ENCODE peak calls at places on chromosome 2, in eight cellular contexts. W is CD8-positive, alpha-beta T cell; A is NT2/D1; Q is dorsolateral prefrontal cortex; V is neuronal stem cell; R is lower lobe of right lung; C is OCI-LY7; M is prostate gland. X is an unnamed sample.

GRCh38 chr2:158755738-158756137 is 39.4 kb upstream of the DAPL1 start:
- DNase-seq in C (no peak), R (no peak), M (no peak), A (no peak), Q (no peak), W (no peak), V (no peak), X (no peak)

GRCh38 chr2:161044937-161045336 is 115.3 kb upstream of the TANK start:
- DNase-seq in W (no peak), R (no peak), M (no peak), Q (no peak), C (no peak), V (no peak), A (no peak), X (no peak)

GRCh38 chr2:10897956-10898355 is 13.8 kb upstream of the KCNF1 start:
- DNase-seq in V (no peak), M (no peak), C (no peak), R (no peak), A (no peak), W (no peak), Q (no peak), X (no peak)

GRCh38 chr2:214543386-214543955 is 132.6 kb downstream of the VWC2L start:
- DNase-seq in W (no peak), Q (no peak), R (no peak), M (no peak), V (no peak), A (no peak), C (no peak), X (no peak)

GRCh38 chr2:52083214-52083613 is 1051.3 kb upstream of the NRXN1 start:
- DNase-seq in Q (no peak), A (no peak), V (no peak), C (no peak), W (no peak), R (no peak), M (no peak), X (no peak)

GRCh38 chr2:129849559-129850160 is 129.8 kb upstream of the RAB6C start:
- DNase-seq in R (no peak), A (peak), C (peak), W (no peak), M (no peak), V (peak), Q (no peak), X (peak)

GRCh38 chr2:42958036-42958370 is 165.6 kb upstream of the HAAO start:
- DNase-seq in W (no peak), C (no peak), R (no peak), V (no peak), Q (no peak), M (no peak), A (no peak), X (no peak)

GRCh38 chr2:182088681-182089333 is 103.2 kb downstream of the PPP1R1C start:
- DNase-seq in W (no peak), V (no peak), M (no peak), A (no peak), R (no peak), Q (no peak), C (no peak), X (no peak)

GRCh38 chr2:102768892-102769291 is 7.1 kb downstream of the TMEM182 start:
- DNase-seq in A (no peak), V (no peak), W (no peak), R (no peak), M (no peak), Q (no peak), C (no peak), X (no peak)

GRCh38 chr2:16763493-16763899 is 97.9 kb upstream of the CYRIA start:
- DNase-seq in W (no peak), M (no peak), A (no peak), R (no peak), Q (no peak), V (no peak), C (no peak), X (no peak)

GRCh38 chr2:65666156-65666725 is 233.8 kb upstream of the SPRED2 start:
- DNase-seq in M (no peak), A (no peak), C (no peak), W (no peak), Q (no peak), V (no peak), R (no peak), X (no peak)

GRCh38 chr2:201538025-201538424 is 86.5 kb downstream of the STRADB start:
- DNase-seq in W (no peak), A (no peak), R (no peak), C (no peak), V (no peak), Q (no peak), M (no peak), X (no peak)

GRCh38 chr2:202721621-202722020 is 86.9 kb downstream of the FAM117B start:
- DNase-seq in C (no peak), V (no peak), M (no peak), R (no peak), W (no peak), Q (no peak), A (peak), X (no peak)

GRCh38 chr2:44707945-44708645 is 233.4 kb upstream of the SIX3 start:
- DNase-seq in M (no peak), W (no peak), C (peak), V (no peak), R (no peak), A (no peak), Q (no peak), X (peak)

GRCh38 chr2:168456526-168457176 is 579 bp downstream of the CERS6 start:
- DNase-seq in A (no peak), V (peak), Q (peak), R (peak), M (peak), C (no peak), W (peak), X (peak)

GRCh38 chr2:138956116-138956515 is 175.9 kb upstream of the NXPH2 start:
- DNase-seq in V (no peak), R (no peak), M (no peak), A (no peak), C (no peak), W (no peak), Q (no peak), X (no peak)

GRCh38 chr2:100741880-100742814 is 77.8 kb upstream of the NPAS2 start:
- DNase-seq in M (no peak), W (no peak), A (no peak), C (no peak), Q (no peak), R (no peak), V (no peak), X (no peak)
- H3K4me3 ChIP-seq in M (no peak), W (no peak), A (no peak), C (no peak), Q (no peak), R (no peak), V (no peak), X (no peak)

GRCh38 chr2:61015971-61016370 is 1.5 kb upstream of the PEX13 start:
- DNase-seq in C (no peak), M (peak), W (no peak), Q (no peak), A (no peak), R (no peak), V (no peak), X (no peak)
- H3K4me3 ChIP-seq in C (peak), M (peak), W (no peak), Q (peak), A (no peak), R (peak), V (no peak), X (peak)

GRCh38 chr2:140804682-140805235 is 1326.1 kb downstream of the LRP1B start:
- DNase-seq in V (no peak), Q (no peak), A (no peak), M (no peak), W (no peak), R (no peak), C (no peak), X (no peak)

GRCh38 chr2:140797718-140798117 is 1333.1 kb downstream of the LRP1B start:
- DNase-seq in R (no peak), W (no peak), V (no peak), Q (no peak), M (no peak), C (no peak), A (no peak), X (no peak)

GRCh38 chr2:140801311-140801710 is 1329.5 kb downstream of the LRP1B start:
- DNase-seq in A (no peak), C (no peak), V (no peak), W (no peak), R (no peak), M (no peak), Q (no peak), X (no peak)
- H3K4me3 ChIP-seq in A (no peak), C (no peak), V (no peak), W (no peak), R (no peak), M (no peak), Q (no peak), X (no peak)

GRCh38 chr2:177598321-177598922 is 205.8 kb downstream of the AGPS start:
- DNase-seq in C (no peak), A (no peak), W (no peak), Q (peak), M (no peak), V (no peak), R (no peak), X (no peak)
- H3K4me3 ChIP-seq in C (no peak), A (no peak), W (no peak), Q (no peak), M (no peak), V (no peak), R (peak), X (no peak)

DNA sequence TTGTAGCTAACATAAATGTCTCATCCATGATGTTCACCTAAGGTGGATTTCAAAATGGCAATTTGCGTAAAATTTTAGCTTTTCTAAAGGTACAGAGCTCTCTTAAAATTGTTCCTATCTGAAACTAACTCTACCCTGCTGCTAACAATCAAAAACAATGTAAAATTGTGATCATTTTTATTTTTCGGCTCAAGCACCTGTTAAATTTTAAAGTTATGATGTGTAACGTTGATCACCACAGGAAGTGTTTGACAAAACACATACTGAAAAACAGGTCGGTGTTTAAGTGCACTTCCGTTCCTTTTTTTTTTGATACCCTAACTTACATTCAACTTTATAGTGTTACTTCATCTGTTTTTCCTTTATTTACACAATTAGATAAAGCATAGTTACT is 6.1 kb upstream of the NCK2 start:
- DNase-seq in A (no peak), M (no peak), Q (no peak), V (no peak), W (no peak), C (peak), R (no peak), X (no peak)
- H3K4me3 ChIP-seq in A (no peak), M (no peak), Q (no peak), V (no peak), W (peak), C (no peak), R (no peak), X (no peak)

DNA sequence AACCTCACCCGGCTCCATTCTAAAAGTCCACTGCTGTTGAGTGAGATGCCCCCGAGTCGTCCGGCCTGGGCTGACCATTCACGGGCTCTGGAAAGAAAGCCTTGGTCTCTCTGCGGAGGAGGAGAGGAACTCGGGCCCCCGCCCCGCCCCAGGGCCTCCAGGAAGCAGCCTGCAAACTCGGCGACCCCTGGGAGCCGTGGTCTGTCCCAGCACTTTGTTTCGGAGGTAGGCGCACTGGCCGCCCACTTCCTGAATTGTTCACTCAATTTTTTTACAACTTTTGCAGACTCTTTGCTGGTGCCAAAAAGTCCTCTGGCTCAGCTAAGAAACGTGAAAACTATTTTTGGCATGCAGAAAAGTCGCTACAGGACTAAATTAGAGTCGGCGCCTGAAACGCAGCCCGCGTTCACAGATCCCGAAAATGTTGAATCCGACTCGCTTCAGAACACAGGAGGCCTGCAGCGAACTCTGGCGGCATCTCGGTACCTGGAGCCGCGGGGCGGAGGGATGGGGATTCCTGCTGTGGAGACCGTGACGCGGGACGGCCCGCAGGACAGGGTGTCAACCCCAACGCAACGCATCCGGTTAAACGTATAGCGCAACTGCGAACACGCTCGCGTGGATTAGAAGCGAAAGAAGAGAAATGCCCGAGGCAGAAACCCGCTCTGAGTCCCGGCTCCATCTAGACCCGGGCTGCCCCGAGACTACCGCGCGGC is 1.5 kb downstream of the PXDN start:
- DNase-seq in A (no peak), W (peak), Q (peak), V (peak), C (no peak), R (peak), M (peak), X (no peak)
- H3K4me3 ChIP-seq in A (peak), W (no peak), Q (peak), V (peak), C (no peak), R (peak), M (peak), X (no peak)

DNA sequence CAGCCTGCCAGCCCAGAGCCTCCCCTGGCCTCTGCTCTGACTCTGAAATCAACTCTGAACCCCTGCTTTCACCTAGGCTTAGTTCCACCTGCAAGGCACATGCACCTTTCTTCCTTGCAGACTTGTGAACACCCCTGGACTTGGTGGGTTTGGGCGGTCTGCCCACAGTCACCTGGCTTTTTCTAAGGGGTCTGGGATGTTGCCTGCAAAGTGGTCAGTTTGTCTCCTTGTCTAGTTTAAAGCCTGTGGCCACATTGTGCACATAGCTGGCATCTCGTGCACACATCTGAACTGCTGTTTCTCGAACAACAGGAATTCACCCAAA is 108.6 kb downstream of the TMEM18 start:
- DNase-seq in R (no peak), Q (no peak), C (no peak), M (no peak), A (no peak), W (no peak), V (no peak), X (no peak)
- H3K4me3 ChIP-seq in R (no peak), Q (no peak), C (no peak), M (no peak), A (no peak), W (no peak), V (no peak), X (no peak)

GRCh38 chr2:113754160-113754559 is 2.3 kb downstream of the SLC35F5 start:
- DNase-seq in W (no peak), C (no peak), M (no peak), Q (no peak), A (no peak), R (no peak), V (no peak), X (no peak)
- H3K4me3 ChIP-seq in W (no peak), C (peak), M (no peak), Q (no peak), A (no peak), R (peak), V (no peak), X (no peak)

DNA sequence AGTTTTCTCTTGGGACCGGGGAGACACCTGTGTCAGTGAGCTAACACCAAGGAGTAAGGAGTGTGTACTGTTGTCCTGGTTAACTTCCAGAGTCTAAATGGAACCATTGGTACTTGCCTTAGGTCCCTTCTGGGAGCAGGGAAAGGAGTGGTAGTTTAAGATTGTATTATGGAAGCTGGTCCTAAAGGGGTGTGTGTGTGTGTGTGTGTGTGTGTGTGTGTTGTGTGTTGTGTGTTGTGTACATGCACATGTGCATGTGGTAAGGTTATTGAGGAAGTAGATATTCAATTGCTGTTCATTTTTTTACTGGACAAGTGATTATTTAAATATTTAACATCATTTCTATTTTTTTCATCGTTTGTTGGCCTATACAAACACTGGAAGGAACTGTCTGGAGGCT is 1.4 kb downstream of the APLF start:
- DNase-seq in M (no peak), Q (no peak), C (peak), W (no peak), A (no peak), R (no peak), V (no peak), X (no peak)
- H3K4me3 ChIP-seq in M (no peak), Q (no peak), C (peak), W (no peak), A (no peak), R (no peak), V (no peak), X (no peak)

DNA sequence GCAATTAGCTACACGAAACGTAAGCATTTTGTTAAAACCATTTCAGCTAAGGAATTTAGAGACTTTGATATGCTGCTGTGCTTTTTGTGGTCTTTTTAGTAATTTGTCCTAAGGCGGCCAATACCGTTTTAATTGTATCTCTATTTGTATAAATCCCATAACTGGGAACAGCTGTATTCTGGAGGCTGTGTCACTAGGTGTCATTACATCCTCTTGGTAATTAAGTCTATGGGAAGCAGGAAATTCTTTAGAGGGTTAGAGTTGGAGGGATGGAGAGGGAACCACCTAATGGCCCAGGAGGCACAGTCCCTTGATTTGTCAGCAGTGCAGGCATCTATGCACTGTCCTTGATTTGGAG is 23.9 kb downstream of the PDCD1 start:
- DNase-seq in V (no peak), C (no peak), Q (no peak), W (no peak), M (no peak), R (no peak), A (no peak), X (no peak)
- H3K4me3 ChIP-seq in V (no peak), C (no peak), Q (no peak), W (no peak), M (no peak), R (no peak), A (no peak), X (no peak)

X was measured in Jurkat, Clone E6-1.